ENCODE peak calls at places on chromosome 7, in seven cellular contexts. V is mesendoderm, W is neuronal stem cell, Q is H9, N is mesenchymal stem cell, I is trophoblast cell, H is H1. G is an unnamed sample.

GRCh38 chr7:80078159-80078731 is 56.4 kb upstream of the GNAI1 start:
- DNase-seq in V (peak; percentile 69), W (no peak), Q (no peak), N (peak; percentile 45), I (no peak), H (no peak), G (peak; percentile 40)

GRCh38 chr7:75804004-75804403 is 9.6 kb downstream of the CCL24 start:
- DNase-seq in V (no peak), W (no peak), Q (no peak), N (no peak), I (no peak), H (no peak), G (no peak)

GRCh38 chr7:157397751-157398691 is 61.2 kb downstream of the DNAJB6 start:
- DNase-seq in V (peak; percentile 81), W (peak; percentile 27), Q (peak; percentile 72), N (peak; percentile 51), I (peak; percentile 77), H (no peak), G (peak; percentile 81)

GRCh38 chr7:132518102-132518838 is 58.0 kb downstream of the PLXNA4 start:
- DNase-seq in V (peak; percentile 87), W (no peak), Q (peak; percentile 72), N (no peak), I (peak; percentile 6), H (no peak), G (no peak)

GRCh38 chr7:157496426-157497275 is 159.8 kb downstream of the DNAJB6 start:
- DNase-seq in V (no peak), W (no peak), Q (peak; percentile 15), N (no peak), I (no peak), H (no peak), G (no peak)

GRCh38 chr7:29249860-29250259 is 55.3 kb downstream of the CHN2 start:
- DNase-seq in V (no peak), W (no peak), Q (no peak), N (no peak), I (no peak), H (no peak), G (no peak)

GRCh38 chr7:33933611-33934281 is 28.4 kb downstream of the BMPER start:
- DNase-seq in V (peak; percentile 70), W (no peak), Q (no peak), N (peak; percentile 83), I (peak; percentile 87), H (no peak), G (peak; percentile 92)

GRCh38 chr7:144391823-144392255 is 11.7 kb downstream of the NOBOX start:
- DNase-seq in V (peak; percentile 62), W (peak; percentile 47), Q (no peak), N (peak; percentile 67), I (no peak), H (no peak), G (peak; percentile 39)

GRCh38 chr7:73703985-73704639 is 15.4 kb downstream of the STX1A start:
- DNase-seq in V (peak; percentile 83), W (peak; percentile 88), Q (peak; percentile 96), N (peak; percentile 50), I (peak; percentile 80), H (peak; percentile 47), G (peak; percentile 12)

GRCh38 chr7:4040031-4040928 is 641.8 kb upstream of the FOXK1 start:
- DNase-seq in V (peak; percentile 35), W (no peak), Q (peak; percentile 59), N (no peak), I (no peak), H (peak; percentile 39), G (no peak)

GRCh38 chr7:1729773-1730172 is 59.7 kb downstream of the ELFN1 start:
- DNase-seq in V (no peak), W (no peak), Q (no peak), N (no peak), I (no peak), H (no peak), G (no peak)

GRCh38 chr7:13181221-13181620 is 493.8 kb downstream of the ARL4A start:
- DNase-seq in V (no peak), W (peak; percentile 24), Q (no peak), N (no peak), I (no peak), H (no peak), G (peak; percentile 16)

GRCh38 chr7:129664029-129665012 is 52.8 kb downstream of the NRF1 start:
- DNase-seq in V (peak; percentile 47), W (no peak), Q (no peak), N (peak; percentile 72), I (no peak), H (no peak), G (peak; percentile 83)

GRCh38 chr7:23106801-23107713 is 1.5 kb downstream of the KLHL7 start:
- DNase-seq in V (no peak), W (no peak), Q (no peak), N (peak; percentile 22), I (no peak), H (no peak), G (peak; percentile 14)

GRCh38 chr7:130943336-130943901 is 209.4 kb upstream of the KLF14 start:
- DNase-seq in V (peak; percentile 29), W (no peak), Q (no peak), N (peak; percentile 82), I (peak; percentile 37), H (no peak), G (peak; percentile 97)

GRCh38 chr7:2175514-2175913 is 57.2 kb downstream of the MAD1L1 start:
- DNase-seq in V (peak; percentile 57), W (no peak), Q (no peak), N (peak; percentile 73), I (no peak), H (no peak), G (peak; percentile 97)

GRCh38 chr7:152050547-152050971 is 25.1 kb downstream of the GALNT11 start:
- DNase-seq in V (peak; percentile 22), W (no peak), Q (no peak), N (no peak), I (no peak), H (no peak), G (peak; percentile 52)

GRCh38 chr7:110371709-110372108 is 719.2 kb upstream of the LRRN3 start:
- DNase-seq in V (no peak), W (no peak), Q (no peak), N (no peak), I (no peak), H (no peak), G (no peak)

GRCh38 chr7:14793151-14793550 is 109.4 kb downstream of the DGKB start:
- DNase-seq in V (peak; percentile 60), W (no peak), Q (no peak), N (no peak), I (no peak), H (no peak), G (no peak)

GRCh38 chr7:136139392-136139791 is 162.2 kb upstream of the MTPN start:
- DNase-seq in V (no peak), W (no peak), Q (no peak), N (no peak), I (no peak), H (no peak), G (no peak)

GRCh38 chr7:142438235-142438922 is 180.5 kb upstream of the PRSS58 start:
- DNase-seq in V (peak; percentile 87), W (peak; percentile 26), Q (peak; percentile 66), N (peak; percentile 40), I (peak; percentile 33), H (no peak), G (peak; percentile 64)

DNA sequence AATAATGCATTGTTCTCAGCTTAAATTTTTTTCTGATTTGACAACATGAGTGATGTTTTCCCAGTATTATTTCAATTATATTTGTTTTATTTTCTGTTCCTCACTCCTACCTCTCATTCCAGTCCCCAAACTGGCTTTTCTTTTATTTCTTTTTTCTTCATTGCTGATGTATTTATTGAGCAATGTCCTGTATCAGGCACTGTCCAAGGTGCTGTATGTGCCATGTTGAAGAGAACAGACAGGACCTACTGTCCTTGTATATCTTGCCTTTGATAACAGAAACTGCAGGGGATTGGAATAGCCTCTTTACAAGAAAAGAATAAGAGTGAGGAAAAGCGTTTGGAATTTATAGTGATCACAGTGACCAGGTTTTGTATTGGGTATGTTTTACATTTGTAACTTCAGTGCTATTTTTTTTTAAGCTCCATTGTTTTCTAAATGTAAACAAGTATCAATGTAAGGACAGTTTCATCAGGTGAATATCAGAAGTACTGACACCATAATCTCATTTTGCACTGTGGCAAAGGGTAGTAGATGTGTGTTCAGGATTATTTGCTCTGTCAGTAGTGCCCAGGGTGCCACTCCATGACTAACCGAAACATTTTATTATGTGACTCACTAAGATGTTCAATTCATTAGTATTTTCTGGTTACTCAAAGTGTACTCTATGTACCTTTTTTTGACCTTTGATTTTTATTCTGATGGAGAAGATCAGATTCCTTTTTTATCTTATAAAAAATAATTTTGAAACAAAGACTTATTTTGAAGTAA is 15.6 kb upstream of the CLDN12 start:
- DNase-seq in V (peak; percentile 6), W (no peak), Q (no peak), N (no peak), I (no peak), H (no peak), G (peak; percentile 22)
- H4K8ac ChIP-seq in V (no peak overlapping the region), W (no peak overlapping the region), Q (no peak overlapping the region), N (no peak overlapping the region), I (no peak overlapping the region), H (no peak overlapping the region), G (no peak overlapping the region)

DNA sequence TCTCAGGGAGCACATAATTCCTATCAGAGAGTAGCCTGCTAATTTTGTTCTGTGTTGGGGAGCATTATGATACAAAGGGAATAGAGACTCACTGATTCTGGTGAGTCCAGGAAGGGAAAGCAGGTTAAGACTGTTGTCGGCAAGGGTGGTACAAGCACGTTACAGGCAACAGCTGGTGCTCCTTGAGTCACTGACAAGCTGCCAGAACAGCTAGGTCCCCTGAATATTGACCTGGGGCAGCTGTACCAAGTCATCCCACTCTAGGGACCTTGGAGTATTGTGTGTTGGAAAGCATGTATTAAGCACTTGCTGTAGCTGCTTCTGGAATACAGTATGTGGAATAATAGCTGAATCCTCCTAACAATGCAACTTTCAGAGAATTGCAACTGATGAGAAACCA is 37.0 kb upstream of the GLCCI1 start:
- DNase-seq in V (no peak), W (no peak), Q (no peak), N (no peak), I (no peak), H (no peak), G (no peak)
- H4K8ac ChIP-seq in V (no peak overlapping the region), W (no peak overlapping the region), Q (no peak overlapping the region), N (no peak overlapping the region), I (no peak overlapping the region), H (no peak overlapping the region), G (no peak overlapping the region)

GRCh38 chr7:21159506-21159905 is 268.4 kb upstream of the SP4 start:
- DNase-seq in V (no peak), W (no peak), Q (no peak), N (no peak), I (no peak), H (no peak), G (no peak)
- H4K8ac ChIP-seq in V (no peak overlapping the region), W (no peak overlapping the region), Q (no peak overlapping the region), N (no peak overlapping the region), I (no peak overlapping the region), H (no peak overlapping the region), G (no peak overlapping the region)

GRCh38 chr7:71466448-71467145 is 334.7 kb downstream of the GALNT17 start:
- DNase-seq in V (no peak), W (no peak), Q (no peak), N (no peak), I (no peak), H (no peak), G (no peak)

GRCh38 chr7:71465741-71466189 is 333.8 kb downstream of the GALNT17 start:
- DNase-seq in V (peak; percentile 79), W (no peak), Q (peak; percentile 58), N (no peak), I (no peak), H (no peak), G (no peak)

GRCh38 chr7:71472962-71473361 is 341.0 kb downstream of the GALNT17 start:
- DNase-seq in V (peak; percentile 69), W (no peak), Q (peak; percentile 53), N (no peak), I (no peak), H (no peak), G (no peak)

GRCh38 chr7:71473366-71473967 is 341.5 kb downstream of the GALNT17 start:
- DNase-seq in V (no peak), W (no peak), Q (no peak), N (no peak), I (no peak), H (no peak), G (no peak)

GRCh38 chr7:71470948-71471347 is 339.0 kb downstream of the GALNT17 start:
- DNase-seq in V (no peak), W (no peak), Q (no peak), N (no peak), I (no peak), H (no peak), G (no peak)
- H4K8ac ChIP-seq in V (no peak overlapping the region), W (no peak overlapping the region), Q (no peak overlapping the region), N (no peak overlapping the region), I (no peak overlapping the region), H (no peak overlapping the region), G (no peak overlapping the region)

G was measured in IMR-90.